ENCODE peak calls at places on chromosome 9, in ten cellular contexts. Z is RPMI7951; U is hippocampal formation; R is T follicular helper cell; L is amniotic stem cell; Q is substantia nigra; B is AG20443; K is tibial nerve; W is stimulated activated naive CD8-positive, alpha-beta T cell treated with anti-CD3 and anti-CD28 coated beads, Interleukin-15, Interleukin-2, amounts not matched to agents 100 U/mL and 50 U/mL, for 24 hours; N is head of caudate nucleus. F is an unnamed sample.

GRCh38 chr9:114909657-114910056 is 20.7 kb downstream of the TNFSF8 start:
- DNase-seq in Z (no peak), U (no peak), R (no peak), L (no peak), Q (no peak), B (no peak), K (no peak), W (no peak), N (no peak), F (no peak)

GRCh38 chr9:36759141-36759540 is 186.4 kb downstream of the MELK start:
- DNase-seq in Z (no peak), U (no peak), R (no peak), L (no peak), Q (no peak), B (no peak), K (no peak), W (no peak), N (no peak), F (no peak)

GRCh38 chr9:83312543-83312942 is 225.7 kb downstream of the FRMD3 start:
- DNase-seq in Z (no peak), U (no peak), R (no peak), L (no peak), Q (no peak), B (no peak), K (no peak), W (no peak), N (no peak), F (no peak)

GRCh38 chr9:3467593-3468219 is 58.1 kb downstream of the RFX3 start:
- DNase-seq in Z (peak; percentile 63), U (peak; percentile 31), R (peak; percentile 25), L (peak; percentile 42), Q (no peak), B (peak; percentile 76), K (no peak), W (peak; percentile 48), N (peak; percentile 66), F (peak; percentile 61)

GRCh38 chr9:124685217-124685616 is 85.9 kb downstream of the NR6A1 start:
- DNase-seq in Z (no peak), U (no peak), R (no peak), L (no peak), Q (no peak), B (no peak), K (no peak), W (no peak), N (no peak), F (no peak)

GRCh38 chr9:34227445-34227844 is 48.6 kb downstream of the UBAP1 start:
- DNase-seq in Z (no peak), U (no peak), R (no peak), L (no peak), Q (no peak), B (no peak), K (no peak), W (no peak), N (no peak), F (no peak)

GRCh38 chr9:78932849-78933627 is 636.1 kb downstream of the PSAT1 start:
- DNase-seq in Z (peak; percentile 82), U (no peak), R (no peak), L (no peak), Q (no peak), B (peak; percentile 10), K (no peak), W (no peak), N (no peak), F (no peak)

GRCh38 chr9:137411260-137411659 is 11.7 kb downstream of the EXD3 start:
- DNase-seq in Z (no peak), U (no peak), R (no peak), L (no peak), Q (no peak), B (no peak), K (no peak), W (no peak), N (no peak), F (no peak)

GRCh38 chr9:7561527-7561926 is 238.1 kb downstream of the DMAC1 start:
- DNase-seq in Z (no peak), U (peak; percentile 3), R (no peak), L (no peak), Q (no peak), B (no peak), K (no peak), W (no peak), N (no peak), F (no peak)

GRCh38 chr9:131008909-131009618 is at the start of gene LAMC3:
- DNase-seq in Z (no peak), U (no peak), R (no peak), L (no peak), Q (no peak), B (peak; percentile 65), K (no peak), W (peak; percentile 9), N (no peak), F (no peak)

GRCh38 chr9:116144038-116144437 is 9.6 kb upstream of the PAPPA start:
- DNase-seq in Z (peak; percentile 43), U (no peak), R (no peak), L (peak; percentile 30), Q (no peak), B (peak; percentile 29), K (no peak), W (no peak), N (no peak), F (no peak)

GRCh38 chr9:5442400-5443011 is 4.8 kb upstream of the PLGRKT start:
- DNase-seq in Z (peak; percentile 58), U (peak; percentile 29), R (no peak), L (peak; percentile 31), Q (no peak), B (peak; percentile 52), K (no peak), W (peak; percentile 49), N (peak; percentile 55), F (peak; percentile 49)

GRCh38 chr9:95874989-95875304 is 544 bp upstream of the ERCC6L2 start:
- DNase-seq in Z (peak; percentile 45), U (no peak), R (peak; percentile 44), L (no peak), Q (no peak), B (peak; percentile 64), K (peak; percentile 26), W (peak; percentile 79), N (peak; percentile 67), F (no peak)

GRCh38 chr9:101677864-101678263 is 60.6 kb downstream of the GRIN3A start:
- DNase-seq in Z (no peak), U (no peak), R (no peak), L (no peak), Q (no peak), B (no peak), K (no peak), W (no peak), N (no peak), F (no peak)

GRCh38 chr9:133114451-133114885 is 6.6 kb downstream of the RALGDS start:
- DNase-seq in Z (peak; percentile 91), U (peak; percentile 68), R (no peak), L (no peak), Q (peak; percentile 75), B (peak; percentile 35), K (no peak), W (no peak), N (peak; percentile 70), F (peak; percentile 86)

GRCh38 chr9:71767421-71768321 is 642 bp downstream of the CEMIP2 start:
- DNase-seq in Z (no peak), U (no peak), R (no peak), L (no peak), Q (no peak), B (peak; percentile 32), K (no peak), W (peak; percentile 29), N (no peak), F (no peak)

GRCh38 chr9:117101003-117101402 is 313.9 kb downstream of the ASTN2 start:
- DNase-seq in Z (no peak), U (no peak), R (no peak), L (no peak), Q (no peak), B (no peak), K (no peak), W (no peak), N (no peak), F (no peak)

GRCh38 chr9:116806075-116806474 is 119.0 kb downstream of the TRIM32 start:
- DNase-seq in Z (no peak), U (no peak), R (no peak), L (peak; percentile 3), Q (no peak), B (no peak), K (no peak), W (no peak), N (no peak), F (no peak)

GRCh38 chr9:69143291-69143690 is 30.8 kb upstream of the TJP2 start:
- DNase-seq in Z (no peak), U (no peak), R (no peak), L (no peak), Q (no peak), B (peak; percentile 0), K (no peak), W (no peak), N (no peak), F (no peak)

GRCh38 chr9:89674667-89675402 is 70.0 kb downstream of the GADD45G start:
- DNase-seq in Z (no peak), U (peak; percentile 59), R (no peak), L (no peak), Q (peak; percentile 11), B (peak; percentile 54), K (no peak), W (no peak), N (peak; percentile 77), F (peak; percentile 72)

GRCh38 chr9:93290495-93291434 is 106.8 kb downstream of the WNK2 start:
- DNase-seq in Z (no peak), U (no peak), R (no peak), L (no peak), Q (no peak), B (no peak), K (no peak), W (no peak), N (no peak), F (no peak)

GRCh38 chr9:37528652-37529072 is 42.9 kb downstream of the POLR1E start:
- DNase-seq in Z (no peak), U (no peak), R (no peak), L (no peak), Q (no peak), B (no peak), K (no peak), W (no peak), N (no peak), F (no peak)

GRCh38 chr9:134546231-134546731 is 95.3 kb upstream of the COL5A1 start:
- DNase-seq in Z (peak; percentile 68), U (no peak), R (no peak), L (no peak), Q (no peak), B (peak; percentile 75), K (no peak), W (no peak), N (no peak), F (no peak)

GRCh38 chr9:80086822-80087345 is 515.1 kb downstream of the TLE4 start:
- DNase-seq in Z (no peak), U (no peak), R (no peak), L (no peak), Q (no peak), B (no peak), K (no peak), W (peak; percentile 12), N (no peak), F (no peak)

GRCh38 chr9:135468866-135469521 is 10.6 kb upstream of the PPP1R26 start:
- DNase-seq in Z (no peak), U (no peak), R (no peak), L (no peak), Q (no peak), B (no peak), K (no peak), W (peak; percentile 55), N (peak; percentile 22), F (no peak)

GRCh38 chr9:78357165-78357873 is 60.4 kb downstream of the PSAT1 start:
- DNase-seq in Z (no peak), U (no peak), R (no peak), L (no peak), Q (no peak), B (no peak), K (no peak), W (no peak), N (no peak), F (no peak)

GRCh38 chr9:99680191-99680590 is 141.5 kb upstream of the NR4A3 start:
- DNase-seq in Z (peak; percentile 35), U (no peak), R (no peak), L (peak; percentile 57), Q (no peak), B (peak; percentile 51), K (no peak), W (no peak), N (no peak), F (no peak)

GRCh38 chr9:31124389-31124788 is 1260.1 kb upstream of the ACO1 start:
- DNase-seq in Z (no peak), U (no peak), R (no peak), L (no peak), Q (no peak), B (no peak), K (no peak), W (no peak), N (no peak), F (no peak)

F was measured in gastrocnemius medialis.